ENCODE peak calls at places on chromosomes 16 and 17, in five cellular contexts. D is T follicular helper cell, W is NCI-H1417 treated with DMSO at 0.1 percent for 48 hours, E is non-pigmented ciliary epithelial cell, G is thoracic aorta. M is an unnamed sample.

GRCh38 chr16:81349608-81350305 is 35.0 kb downstream of the GAN start:
- DNase-seq in D (no peak), W (no peak), E (no peak), G (no peak), M (no peak)

GRCh38 chr16:85856585-85856984 is 42.4 kb upstream of the IRF8 start:
- DNase-seq in D (no peak), W (no peak), E (no peak), G (no peak), M (no peak)

GRCh38 chr17:40564883-40565744 is at the start of gene CCR7:
- DNase-seq in D (peak; percentile 83), W (no peak), E (no peak), G (no peak), M (no peak)

GRCh38 chr17:58913971-58914769 is 158.5 kb downstream of the PPM1E start:
- DNase-seq in D (no peak), W (no peak), E (no peak), G (no peak), M (peak; percentile 9)

GRCh38 chr17:82769041-82769440 is 17.2 kb downstream of the TBCD start:
- DNase-seq in D (no peak), W (no peak), E (no peak), G (no peak), M (no peak)

GRCh38 chr17:68427575-68427974 is 29.7 kb downstream of the WIPI1 start:
- DNase-seq in D (no peak), W (no peak), E (no peak), G (no peak), M (no peak)

GRCh38 chr17:46194393-46195216 is 1.4 kb upstream of the KANSL1 start:
- DNase-seq in D (peak; percentile 57), W (no peak), E (no peak), G (no peak), M (no peak)

GRCh38 chr17:44469676-44470075 is 33.5 kb downstream of the GPATCH8 start:
- DNase-seq in D (no peak), W (no peak), E (no peak), G (no peak), M (no peak)

GRCh38 chr16:11100239-11100750 is 155.7 kb downstream of the SOCS1 start:
- DNase-seq in D (no peak), W (no peak), E (peak; percentile 98), G (no peak), M (peak; percentile 53)

GRCh38 chr16:57600048-57600835 is 28.2 kb upstream of the ADGRG1 start:
- DNase-seq in D (no peak), W (no peak), E (no peak), G (no peak), M (no peak)

GRCh38 chr17:58388302-58389190 is 28.8 kb downstream of the RNF43 start:
- DNase-seq in D (no peak), W (no peak), E (no peak), G (no peak), M (no peak)

GRCh38 chr16:794091-794842 is 5.8 kb downstream of the CHTF18 start:
- DNase-seq in D (no peak), W (no peak), E (no peak), G (no peak), M (no peak)

GRCh38 chr16:81889896-81890634 is 111.0 kb downstream of the PLCG2 start:
- DNase-seq in D (peak; percentile 21), W (no peak), E (peak; percentile 27), G (no peak), M (peak; percentile 19)

GRCh38 chr16:27378871-27379580 is 22.9 kb upstream of the IL21R start:
- DNase-seq in D (no peak), W (no peak), E (no peak), G (no peak), M (no peak)

GRCh38 chr17:2275722-2276121 is 27.9 kb downstream of the SMG6 start:
- DNase-seq in D (no peak), W (no peak), E (no peak), G (no peak), M (no peak)